ENCODE peak calls at places on chromosomes 13 and 19, in four cellular contexts. One of them, this sample, is unnamed.
A peak's percentile ranks its signal among the peaks of the same experiment; 100 is the strongest.

GRCh38 chr13:22103628-22104027 is 432.8 kb downstream of the FGF9 start:
- DNase-seq in dorsolateral prefrontal cortex: no peak
- DNase-seq in fibroblast of lung: no peak
- DNase-seq in CD4-positive, CD25-positive, alpha-beta regulatory T cell: no peak
- DNase-seq in this sample: no peak

GRCh38 chr19:41871573-41872383 is 5.3 kb upstream of the CD79A start:
- DNase-seq in dorsolateral prefrontal cortex: no peak
- DNase-seq in CD4-positive, CD25-positive, alpha-beta regulatory T cell: peak; percentile 31
- DNase-seq in fibroblast of lung: no peak
- DNase-seq in this sample: no peak

GRCh38 chr19:13228561-13228960 is 78.3 kb downstream of the IER2 start:
- DNase-seq in fibroblast of lung: no peak
- DNase-seq in CD4-positive, CD25-positive, alpha-beta regulatory T cell: no peak
- DNase-seq in dorsolateral prefrontal cortex: no peak
- DNase-seq in this sample: no peak

GRCh38 chr13:105908581-105908980 is 626.9 kb downstream of the EFNB2 start:
- DNase-seq in dorsolateral prefrontal cortex: no peak
- DNase-seq in fibroblast of lung: peak; percentile 46
- DNase-seq in CD4-positive, CD25-positive, alpha-beta regulatory T cell: no peak
- DNase-seq in this sample: no peak

GRCh38 chr19:6238643-6239281 is 41.0 kb downstream of the MLLT1 start:
- DNase-seq in fibroblast of lung: peak; percentile 77
- DNase-seq in dorsolateral prefrontal cortex: no peak
- DNase-seq in CD4-positive, CD25-positive, alpha-beta regulatory T cell: no peak
- DNase-seq in this sample: peak; percentile 46

GRCh38 chr19:3844596-3844995 is 24.2 kb downstream of the ZFR2 start:
- DNase-seq in CD4-positive, CD25-positive, alpha-beta regulatory T cell: no peak
- DNase-seq in fibroblast of lung: peak; percentile 80
- DNase-seq in dorsolateral prefrontal cortex: no peak
- DNase-seq in this sample: peak; percentile 42

GRCh38 chr19:11125994-11126685 is 29.4 kb downstream of the SPC24 start:
- DNase-seq in CD4-positive, CD25-positive, alpha-beta regulatory T cell: peak; percentile 54
- DNase-seq in fibroblast of lung: peak; percentile 46
- DNase-seq in dorsolateral prefrontal cortex: peak; percentile 87
- DNase-seq in this sample: peak; percentile 47

GRCh38 chr13:71577127-71577526 is 289.9 kb downstream of the DACH1 start:
- DNase-seq in CD4-positive, CD25-positive, alpha-beta regulatory T cell: no peak
- DNase-seq in fibroblast of lung: peak; percentile 74
- DNase-seq in dorsolateral prefrontal cortex: no peak
- DNase-seq in this sample: peak; percentile 12

DNA sequence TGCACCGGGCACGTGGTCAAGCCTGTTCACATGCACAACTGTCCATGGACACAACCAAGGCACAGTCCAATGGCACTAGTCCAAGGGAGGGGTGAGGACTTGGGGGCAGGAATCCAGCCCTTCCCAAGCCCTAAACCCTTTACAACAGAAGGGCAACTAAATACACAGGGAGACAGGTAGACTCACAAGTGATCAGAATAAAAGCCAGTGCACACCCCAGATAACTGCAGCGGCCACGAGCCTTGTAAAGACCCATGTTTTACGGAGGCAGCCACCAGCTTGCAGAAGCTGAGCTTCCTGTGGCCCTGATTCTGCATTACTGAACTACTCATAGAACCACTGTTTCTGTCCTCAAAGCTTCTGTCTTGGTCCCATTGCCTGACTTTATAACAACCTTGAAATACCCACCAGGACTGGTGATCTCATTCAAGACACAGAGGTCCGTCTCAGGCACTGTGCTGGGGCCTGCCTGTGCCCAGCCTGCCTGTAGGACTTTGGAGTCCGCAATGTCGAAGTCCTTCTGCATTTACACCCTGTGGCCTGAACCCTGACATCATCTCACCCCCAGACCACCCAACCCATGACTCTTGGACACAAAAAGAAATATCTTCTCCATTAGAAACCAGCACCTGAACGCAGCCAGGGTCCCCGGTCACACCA is 181.2 kb downstream of the COL4A1 start:
- DNase-seq in dorsolateral prefrontal cortex: no peak
- DNase-seq in fibroblast of lung: no peak
- DNase-seq in CD4-positive, CD25-positive, alpha-beta regulatory T cell: no peak
- DNase-seq in this sample: no peak
- H3K27ac ChIP-seq in dorsolateral prefrontal cortex: peak overlapping the region; percentile 62
- H3K27ac ChIP-seq in fibroblast of lung: peak overlapping the region; percentile 68
- H3K27ac ChIP-seq in CD4-positive, CD25-positive, alpha-beta regulatory T cell: no peak overlapping the region
- H3K27ac ChIP-seq in this sample: peak overlapping the region; percentile 92

DNA sequence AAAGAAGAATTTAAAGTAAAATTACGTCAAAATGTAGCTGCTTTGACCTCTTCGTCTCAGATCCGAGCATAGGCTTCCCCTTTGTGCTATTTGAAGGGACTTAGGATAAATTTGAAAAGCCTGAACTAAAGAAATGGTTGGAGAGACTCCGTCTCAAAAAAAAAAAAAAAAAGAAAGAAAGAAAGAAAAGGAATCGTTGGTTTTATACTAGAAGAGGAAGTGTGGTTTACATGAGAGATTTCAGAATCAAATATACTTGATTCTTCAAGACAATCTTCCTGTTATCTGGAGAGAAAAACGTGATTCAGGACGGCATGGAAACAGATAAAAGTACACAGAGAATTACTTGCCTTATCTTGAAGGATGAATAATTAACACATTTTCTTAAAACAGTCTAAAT is 474 bp upstream of the ZNF780B start:
- DNase-seq in CD4-positive, CD25-positive, alpha-beta regulatory T cell: no peak
- DNase-seq in dorsolateral prefrontal cortex: no peak
- DNase-seq in fibroblast of lung: no peak
- DNase-seq in this sample: no peak
- H3K27ac ChIP-seq in CD4-positive, CD25-positive, alpha-beta regulatory T cell: peak overlapping the region; percentile 69
- H3K27ac ChIP-seq in dorsolateral prefrontal cortex: peak overlapping the region; percentile 70
- H3K27ac ChIP-seq in fibroblast of lung: peak overlapping the region; percentile 78
- H3K27ac ChIP-seq in this sample: peak overlapping the region; percentile 66

GRCh38 chr13:95226051-95226450 is 75.2 kb downstream of the ABCC4 start:
- DNase-seq in dorsolateral prefrontal cortex: no peak
- DNase-seq in fibroblast of lung: no peak
- DNase-seq in CD4-positive, CD25-positive, alpha-beta regulatory T cell: no peak
- DNase-seq in this sample: no peak

GRCh38 chr13:95224064-95224463 is 77.2 kb downstream of the ABCC4 start:
- DNase-seq in fibroblast of lung: no peak
- DNase-seq in dorsolateral prefrontal cortex: no peak
- DNase-seq in CD4-positive, CD25-positive, alpha-beta regulatory T cell: no peak
- DNase-seq in this sample: no peak

GRCh38 chr13:95226932-95227718 is 74.1 kb downstream of the ABCC4 start:
- DNase-seq in CD4-positive, CD25-positive, alpha-beta regulatory T cell: no peak
- DNase-seq in fibroblast of lung: no peak
- DNase-seq in dorsolateral prefrontal cortex: no peak
- DNase-seq in this sample: no peak

GRCh38 chr13:95228130-95228529 is 73.1 kb downstream of the ABCC4 start:
- DNase-seq in CD4-positive, CD25-positive, alpha-beta regulatory T cell: no peak
- DNase-seq in dorsolateral prefrontal cortex: no peak
- DNase-seq in fibroblast of lung: no peak
- DNase-seq in this sample: no peak

GRCh38 chr13:95226476-95226875 is 74.8 kb downstream of the ABCC4 start:
- DNase-seq in CD4-positive, CD25-positive, alpha-beta regulatory T cell: no peak
- DNase-seq in fibroblast of lung: no peak
- DNase-seq in dorsolateral prefrontal cortex: no peak
- DNase-seq in this sample: no peak
- H3K27ac ChIP-seq in CD4-positive, CD25-positive, alpha-beta regulatory T cell: no peak overlapping the region
- H3K27ac ChIP-seq in fibroblast of lung: no peak overlapping the region
- H3K27ac ChIP-seq in dorsolateral prefrontal cortex: peak overlapping the region; percentile 11
- H3K27ac ChIP-seq in this sample: no peak overlapping the region

DNA sequence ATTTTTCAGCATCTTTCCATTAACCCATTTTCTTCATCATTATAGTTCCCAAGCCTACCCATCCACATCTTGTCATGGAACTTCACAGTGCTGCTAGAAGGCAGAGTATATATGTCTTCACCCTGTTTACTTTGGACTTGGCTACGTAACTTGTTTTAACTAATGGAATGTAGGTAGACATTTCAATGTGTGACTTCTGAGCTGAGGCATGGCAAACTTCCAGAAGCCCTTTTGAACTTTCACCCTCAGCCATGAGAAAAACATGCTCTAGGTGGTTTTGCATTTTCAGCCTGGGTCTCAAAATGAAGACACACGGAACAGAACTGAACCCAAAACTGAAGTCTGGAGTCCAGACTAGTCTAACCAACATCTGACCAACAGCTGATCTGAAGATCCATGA is 3.2 kb downstream of the TEX30 start:
- DNase-seq in fibroblast of lung: no peak
- DNase-seq in CD4-positive, CD25-positive, alpha-beta regulatory T cell: no peak
- DNase-seq in dorsolateral prefrontal cortex: no peak
- DNase-seq in this sample: no peak
- H3K27ac ChIP-seq in fibroblast of lung: no peak overlapping the region
- H3K27ac ChIP-seq in CD4-positive, CD25-positive, alpha-beta regulatory T cell: no peak overlapping the region
- H3K27ac ChIP-seq in dorsolateral prefrontal cortex: no peak overlapping the region
- H3K27ac ChIP-seq in this sample: no peak overlapping the region

This sample was measured in RWPE1.